ENCODE peak calls at places on chromosomes 7 and 10, in four cellular contexts. N, O, V and J are unnamed samples. For H3K9me3, the result is how much of the 10 kb centered on the place peaks cover.

GRCh38 chr7:129609666-129610065 is 1.9 kb upstream of the NRF1 start:
- DNase-seq in V (no peak), O (no peak), N (no peak), J (no peak)

GRCh38 chr10:718143-718700 is 28.8 kb upstream of the DIP2C start:
- DNase-seq in O (no peak), N (no peak), V (no peak), J (no peak)

GRCh38 chr7:148662646-148663045 is 36.1 kb upstream of the CUL1 start:
- DNase-seq in N (no peak), V (no peak), O (no peak), J (no peak)

GRCh38 chr7:128740996-128741395 is 1.8 kb downstream of the CALU start:
- DNase-seq in N (no peak), O (no peak), V (no peak), J (no peak)

GRCh38 chr10:66881814-66882213 is 44.0 kb upstream of the LRRTM3 start:
- DNase-seq in O (no peak), N (no peak), V (no peak), J (no peak)

GRCh38 chr10:111116211-111116610 is 39.4 kb downstream of the ADRA2A start:
- DNase-seq in N (no peak), V (no peak), O (no peak), J (no peak)

GRCh38 chr7:44103941-44104879 is at the start of gene AEBP1:
- DNase-seq in V (no peak), N (no peak), O (peak), J (peak)

GRCh38 chr7:44961844-44962482 is 16.9 kb downstream of the MYO1G start:
- DNase-seq in N (no peak), O (peak), V (no peak), J (no peak)

GRCh38 chr10:123573236-123574147 is 92.7 kb upstream of the GPR26 start:
- DNase-seq in O (peak), V (peak), N (no peak), J (no peak)

GRCh38 chr10:132360766-132361447 is 28.9 kb downstream of the LRRC27 start:
- DNase-seq in V (no peak), N (no peak), O (peak), J (peak)

GRCh38 chr10:47370015-47370767 is 13.9 kb downstream of the ZNF488 start:
- DNase-seq in N (no peak), V (no peak), O (no peak), J (no peak)

GRCh38 chr10:78543026-78543748 is 509.5 kb downstream of the RPS24 start:
- DNase-seq in N (no peak), V (no peak), O (no peak), J (no peak)

GRCh38 chr10:116691544-116692126 is 50.7 kb downstream of the HSPA12A start:
- DNase-seq in N (no peak), O (no peak), V (no peak), J (no peak)

GRCh38 chr7:92765725-92766124 is 70.6 kb downstream of the CDK6 start:
- DNase-seq in N (peak), O (no peak), V (no peak), J (no peak)

GRCh38 chr10:88991161-88991899 is 732 bp downstream of the FAS start:
- DNase-seq in O (peak), V (peak), N (peak), J (peak)

GRCh38 chr7:886626-887487 is 10.5 kb downstream of the GET4 start:
- DNase-seq in O (no peak), V (no peak), N (no peak), J (peak)

GRCh38 chr7:39536926-39537325 is 29.3 kb upstream of the YAE1 start:
- DNase-seq in V (no peak), N (no peak), O (no peak), J (no peak)

GRCh38 chr10:29826221-29826620 is 191.4 kb upstream of the SVIL start:
- DNase-seq in O (no peak), V (no peak), N (no peak), J (no peak)

GRCh38 chr10:132488231-132488821 is 49.3 kb upstream of the INPP5A start:
- DNase-seq in V (no peak), N (no peak), O (no peak), J (peak)

GRCh38 chr10:25758041-25758457 is 176.0 kb upstream of the MYO3A start:
- DNase-seq in O (peak), N (no peak), V (no peak), J (no peak)

GRCh38 chr7:154919324-154920222 is 83.4 kb downstream of the PAXIP1 start:
- DNase-seq in O (no peak), N (no peak), V (no peak), J (no peak)

GRCh38 chr10:113953505-113954272 is 90.0 kb upstream of the ADRB1 start:
- DNase-seq in V (no peak), N (no peak), O (no peak), J (no peak)

GRCh38 chr10:52326382-52326781 is 12.3 kb downstream of the DKK1 start:
- DNase-seq in N (no peak), O (no peak), V (no peak), J (no peak)

GRCh38 chr7:155964543-155964942 is 152.3 kb upstream of the SHH start:
- DNase-seq in N (no peak), O (no peak), V (no peak), J (no peak)

GRCh38 chr7:130962109-130962508 is 228.1 kb upstream of the KLF14 start:
- DNase-seq in V (no peak), N (no peak), O (no peak), J (no peak)

GRCh38 chr10:104435822-104436221 is 82.2 kb downstream of the CFAP58 start:
- DNase-seq in V (no peak), N (peak), O (peak), J (no peak)

GRCh38 chr7:55387062-55387965 is 22.2 kb downstream of the LANCL2 start:
- DNase-seq in N (peak), O (no peak), V (no peak), J (no peak)
- H3K9me3 ChIP-seq in N (under half), O (under half), V (under half), J (under half)

GRCh38 chr10:72248477-72249151 is 25.1 kb upstream of the DDIT4 start:
- DNase-seq in V (peak), O (peak), N (no peak), J (peak)
- H3K4me3 ChIP-seq in V (peak), O (peak), N (no peak), J (peak)

GRCh38 chr7:157888579-157888978 is 551.8 kb downstream of the DNAJB6 start:
- DNase-seq in V (no peak), O (no peak), N (no peak), J (no peak)
- H3K9me3 ChIP-seq in V (under half), O (under half), N (under half), J (under half)

DNA sequence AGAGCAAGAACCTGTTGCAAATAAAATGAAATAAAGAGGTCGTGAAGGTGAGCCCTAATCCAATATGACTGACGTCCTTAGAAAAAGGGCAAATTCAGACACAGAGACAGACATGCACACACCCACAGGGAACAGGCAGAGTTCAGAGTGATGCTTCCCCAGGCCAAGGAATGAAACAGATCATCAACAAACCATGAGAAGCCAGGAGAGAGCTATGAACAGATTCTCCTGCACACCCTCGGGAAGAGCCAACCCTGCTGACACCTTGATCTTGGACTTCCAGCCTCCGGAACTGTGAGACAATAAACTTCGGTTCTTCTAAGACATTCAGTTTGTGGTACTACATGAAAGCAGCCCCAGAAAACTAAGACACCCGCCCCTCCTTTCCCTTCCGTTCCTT is 290.4 kb upstream of the KLF6 start:
- DNase-seq in V (no peak), O (no peak), N (no peak), J (no peak)
- H3K4me3 ChIP-seq in V (no peak), O (no peak), N (no peak), J (no peak)

DNA sequence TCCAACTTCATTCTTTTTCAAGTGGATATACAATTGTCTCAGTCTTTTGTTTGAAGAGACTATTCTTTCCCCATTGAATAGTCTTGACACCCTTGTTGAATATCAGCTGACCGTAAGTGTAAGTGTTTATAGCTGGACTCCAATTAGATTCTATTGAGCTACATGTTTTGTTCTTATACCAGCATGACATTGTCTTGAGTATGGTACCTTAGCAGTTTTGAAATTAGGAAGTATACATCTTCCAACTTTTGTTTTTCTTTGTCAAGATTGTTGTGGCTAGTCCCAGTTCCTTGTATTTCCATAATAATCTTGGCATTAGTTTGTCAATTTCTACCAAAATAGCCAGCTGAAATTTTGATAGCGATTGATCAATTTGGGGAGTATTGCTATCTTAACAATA is 56.9 kb downstream of the MYL10 start:
- DNase-seq in N (no peak), O (no peak), V (no peak), J (no peak)
- H3K9me3 ChIP-seq in N (under half), O (under half), V (under half), J (under half)

GRCh38 chr7:23350466-23350865 is 51.3 kb downstream of the MALSU1 start:
- DNase-seq in O (no peak), N (no peak), V (no peak), J (no peak)

GRCh38 chr7:23347007-23347681 is 48.0 kb downstream of the MALSU1 start:
- DNase-seq in O (no peak), V (no peak), N (no peak), J (no peak)

GRCh38 chr7:23346316-23346715 is 47.2 kb downstream of the MALSU1 start:
- DNase-seq in O (no peak), N (no peak), V (peak), J (no peak)

GRCh38 chr7:23349484-23350157 is 50.5 kb downstream of the MALSU1 start:
- DNase-seq in N (peak), O (no peak), V (no peak), J (no peak)

GRCh38 chr7:23347682-23348180 is 48.6 kb downstream of the MALSU1 start:
- DNase-seq in N (peak), V (no peak), O (no peak), J (no peak)
- H3K4me3 ChIP-seq in N (peak), V (no peak), O (no peak), J (no peak)

DNA sequence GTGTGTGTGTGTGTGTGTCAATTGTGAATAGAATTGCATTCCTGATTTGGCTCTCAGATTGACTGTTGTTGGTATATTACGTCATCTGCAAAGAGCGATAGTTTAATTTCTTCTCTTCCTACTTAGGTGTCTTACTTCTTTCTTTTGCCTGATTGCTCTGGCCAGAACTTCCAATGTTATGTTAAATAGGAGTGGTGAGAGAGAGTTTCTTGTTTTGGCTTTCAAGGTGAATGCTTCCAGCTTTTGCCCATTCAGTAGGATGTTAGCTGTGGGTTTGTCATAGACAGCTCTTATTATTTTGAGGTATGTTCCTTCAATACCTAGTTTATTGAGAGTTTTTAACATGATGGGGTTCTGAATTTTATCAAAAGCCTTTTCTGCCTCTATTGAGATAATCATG is 34.2 kb upstream of the PRSS37 start:
- DNase-seq in V (no peak), N (no peak), O (no peak), J (no peak)
- H3K9me3 ChIP-seq in V (under half), N (under half), O (under half), J (under half)

DNA sequence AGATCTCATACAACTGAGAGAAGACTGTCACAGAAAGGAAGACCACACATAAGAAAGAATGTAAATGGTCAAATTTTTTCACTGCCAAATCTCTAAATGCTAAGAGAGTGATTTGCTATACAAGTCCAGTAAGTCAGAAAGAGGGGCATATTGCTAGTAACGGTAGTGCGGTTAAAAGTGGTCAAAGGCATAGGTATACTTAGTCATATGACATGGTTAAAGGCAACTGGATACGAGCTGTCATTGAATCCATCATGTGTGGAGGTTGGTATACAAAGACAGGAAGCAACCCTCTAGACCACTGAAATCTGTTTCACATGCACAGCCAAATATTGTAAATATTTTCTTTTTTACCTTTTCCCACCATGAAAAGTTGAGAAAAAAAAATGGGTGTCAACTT is 4.8 kb downstream of the INHBA start:
- DNase-seq in O (no peak), V (no peak), N (peak), J (no peak)
- H3K4me3 ChIP-seq in O (no peak), V (no peak), N (peak), J (peak)

DNA sequence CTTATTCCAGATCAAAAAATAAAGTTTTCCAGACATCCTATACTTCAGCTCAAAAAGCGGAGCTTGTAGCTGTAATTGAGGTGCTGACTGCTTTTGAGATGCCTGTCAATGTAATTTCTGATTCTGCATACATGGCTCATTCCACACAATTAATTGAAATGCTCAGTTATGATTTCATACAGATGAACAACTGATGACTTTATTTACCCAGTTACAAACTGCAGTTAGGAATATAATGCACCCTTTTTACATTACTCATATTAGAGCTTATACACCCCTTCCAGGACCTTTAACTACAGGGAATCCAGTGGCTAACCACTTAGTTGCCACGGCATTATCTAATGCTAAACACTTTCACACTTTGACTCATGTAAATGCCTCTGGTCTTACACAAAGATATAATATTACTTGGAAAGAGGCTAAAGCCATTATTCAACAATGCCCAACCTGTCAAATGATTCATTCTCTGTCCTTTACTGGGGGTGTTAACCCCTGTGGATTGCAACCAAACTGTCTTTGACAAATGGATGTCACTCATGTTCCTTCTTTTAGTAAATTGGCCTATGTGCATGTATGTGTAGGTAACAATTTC is 147.3 kb downstream of the ZNF33B start:
- DNase-seq in V (no peak), N (peak), O (no peak), J (no peak)
- H3K9me3 ChIP-seq in V (under half), N (under half), O (under half), J (under half)

GRCh38 chr10:32951111-32951510 is 6.9 kb downstream of the ITGB1 start:
- DNase-seq in O (no peak), V (no peak), N (no peak), J (no peak)
- H3K4me3 ChIP-seq in O (no peak), V (no peak), N (peak), J (no peak)